ENCODE peak calls at places on chromosome 12, in seven cellular contexts. One of them, this sample, is unnamed.

GRCh38 chr12:89544730-89545184 is 18.9 kb upstream of the POC1B start:
- DNase-seq in heart left ventricle: peak; percentile 61
- DNase-seq in uterus: peak; percentile 32
- DNase-seq in HFF-Myc: peak; percentile 55
- DNase-seq in ascending aorta: no peak
- DNase-seq in dorsolateral prefrontal cortex: no peak
- DNase-seq in endodermal cell: peak; percentile 77
- DNase-seq in this sample: peak; percentile 48

GRCh38 chr12:113190761-113191160 is 5.2 kb downstream of the RITA1 start:
- DNase-seq in dorsolateral prefrontal cortex: no peak
- DNase-seq in heart left ventricle: no peak
- DNase-seq in uterus: no peak
- DNase-seq in HFF-Myc: no peak
- DNase-seq in ascending aorta: no peak
- DNase-seq in endodermal cell: peak; percentile 88
- DNase-seq in this sample: peak; percentile 48

GRCh38 chr12:54277823-54278276 is 2.1 kb downstream of the CBX5 start:
- DNase-seq in ascending aorta: no peak
- DNase-seq in HFF-Myc: no peak
- DNase-seq in dorsolateral prefrontal cortex: no peak
- DNase-seq in heart left ventricle: no peak
- DNase-seq in uterus: no peak
- DNase-seq in endodermal cell: peak; percentile 41
- DNase-seq in this sample: peak; percentile 54

GRCh38 chr12:117228239-117228638 is 38.0 kb upstream of the FBXO21 start:
- DNase-seq in uterus: no peak
- DNase-seq in ascending aorta: no peak
- DNase-seq in heart left ventricle: no peak
- DNase-seq in dorsolateral prefrontal cortex: no peak
- DNase-seq in endodermal cell: no peak
- DNase-seq in HFF-Myc: no peak
- DNase-seq in this sample: no peak

GRCh38 chr12:6068226-6068625 is 56.2 kb downstream of the VWF start:
- DNase-seq in ascending aorta: no peak
- DNase-seq in dorsolateral prefrontal cortex: no peak
- DNase-seq in HFF-Myc: no peak
- DNase-seq in uterus: no peak
- DNase-seq in heart left ventricle: no peak
- DNase-seq in endodermal cell: no peak
- DNase-seq in this sample: no peak

GRCh38 chr12:66596189-66596588 is 82.7 kb downstream of the GRIP1 start:
- DNase-seq in ascending aorta: no peak
- DNase-seq in dorsolateral prefrontal cortex: no peak
- DNase-seq in uterus: no peak
- DNase-seq in heart left ventricle: no peak
- DNase-seq in endodermal cell: no peak
- DNase-seq in HFF-Myc: no peak
- DNase-seq in this sample: peak; percentile 28

GRCh38 chr12:100851637-100852036 is 57.1 kb downstream of the ANO4 start:
- DNase-seq in dorsolateral prefrontal cortex: no peak
- DNase-seq in HFF-Myc: no peak
- DNase-seq in endodermal cell: no peak
- DNase-seq in heart left ventricle: no peak
- DNase-seq in uterus: no peak
- DNase-seq in ascending aorta: no peak
- DNase-seq in this sample: no peak

GRCh38 chr12:125092108-125092871 is 27.1 kb downstream of the AACS start:
- DNase-seq in heart left ventricle: no peak
- DNase-seq in endodermal cell: no peak
- DNase-seq in uterus: no peak
- DNase-seq in dorsolateral prefrontal cortex: no peak
- DNase-seq in HFF-Myc: no peak
- DNase-seq in ascending aorta: no peak
- DNase-seq in this sample: no peak

GRCh38 chr12:54428050-54429013 is 9.3 kb upstream of the ITGA5 start:
- DNase-seq in heart left ventricle: peak; percentile 54
- DNase-seq in endodermal cell: peak; percentile 73
- DNase-seq in uterus: peak; percentile 61
- DNase-seq in ascending aorta: peak; percentile 79
- DNase-seq in dorsolateral prefrontal cortex: no peak
- DNase-seq in HFF-Myc: no peak
- DNase-seq in this sample: peak; percentile 66

GRCh38 chr12:43848786-43849185 is 12.9 kb downstream of the TMEM117 start:
- DNase-seq in dorsolateral prefrontal cortex: no peak
- DNase-seq in ascending aorta: no peak
- DNase-seq in heart left ventricle: no peak
- DNase-seq in uterus: no peak
- DNase-seq in HFF-Myc: no peak
- DNase-seq in endodermal cell: no peak
- DNase-seq in this sample: no peak

GRCh38 chr12:53984901-53985357 is at the start of gene HOXC10:
- DNase-seq in HFF-Myc: peak; percentile 83
- DNase-seq in endodermal cell: peak; percentile 97
- DNase-seq in dorsolateral prefrontal cortex: no peak
- DNase-seq in ascending aorta: peak; percentile 33
- DNase-seq in heart left ventricle: peak; percentile 63
- DNase-seq in uterus: peak; percentile 85
- DNase-seq in this sample: peak; percentile 73

GRCh38 chr12:88145567-88146347 is 3.6 kb downstream of the TMTC3 start:
- DNase-seq in dorsolateral prefrontal cortex: no peak
- DNase-seq in HFF-Myc: no peak
- DNase-seq in endodermal cell: peak; percentile 62
- DNase-seq in uterus: no peak
- DNase-seq in heart left ventricle: no peak
- DNase-seq in ascending aorta: no peak
- DNase-seq in this sample: no peak

GRCh38 chr12:22039361-22039760 is 6.7 kb upstream of the CMAS start:
- DNase-seq in uterus: no peak
- DNase-seq in heart left ventricle: no peak
- DNase-seq in endodermal cell: no peak
- DNase-seq in HFF-Myc: no peak
- DNase-seq in dorsolateral prefrontal cortex: no peak
- DNase-seq in ascending aorta: no peak
- DNase-seq in this sample: no peak

GRCh38 chr12:6376079-6376941 is 947 bp upstream of the SCNN1A start:
- DNase-seq in endodermal cell: peak; percentile 94
- DNase-seq in heart left ventricle: no peak
- DNase-seq in uterus: peak; percentile 76
- DNase-seq in dorsolateral prefrontal cortex: no peak
- DNase-seq in ascending aorta: no peak
- DNase-seq in HFF-Myc: no peak
- DNase-seq in this sample: peak; percentile 76

GRCh38 chr12:116594325-116595038 is 35.3 kb downstream of the MAP1LC3B2 start:
- DNase-seq in heart left ventricle: peak; percentile 49
- DNase-seq in ascending aorta: no peak
- DNase-seq in dorsolateral prefrontal cortex: no peak
- DNase-seq in HFF-Myc: no peak
- DNase-seq in endodermal cell: no peak
- DNase-seq in uterus: no peak
- DNase-seq in this sample: no peak

GRCh38 chr12:115599251-115599811 is 678.2 kb downstream of the MED13L start:
- DNase-seq in uterus: no peak
- DNase-seq in dorsolateral prefrontal cortex: no peak
- DNase-seq in endodermal cell: peak; percentile 73
- DNase-seq in heart left ventricle: peak; percentile 62
- DNase-seq in HFF-Myc: no peak
- DNase-seq in ascending aorta: no peak
- DNase-seq in this sample: no peak

GRCh38 chr12:38138225-38139221 is 178.1 kb upstream of the ALG10B start:
- DNase-seq in dorsolateral prefrontal cortex: no peak
- DNase-seq in ascending aorta: no peak
- DNase-seq in uterus: peak; percentile 78
- DNase-seq in endodermal cell: peak; percentile 91
- DNase-seq in heart left ventricle: peak; percentile 64
- DNase-seq in HFF-Myc: peak; percentile 56
- DNase-seq in this sample: peak; percentile 81

GRCh38 chr12:116365606-116366455 is 88.3 kb upstream of the MED13L start:
- DNase-seq in endodermal cell: no peak
- DNase-seq in HFF-Myc: no peak
- DNase-seq in uterus: no peak
- DNase-seq in heart left ventricle: no peak
- DNase-seq in dorsolateral prefrontal cortex: no peak
- DNase-seq in ascending aorta: no peak
- DNase-seq in this sample: no peak

GRCh38 chr12:25793196-25793595 is 165.3 kb upstream of the RASSF8 start:
- DNase-seq in uterus: no peak
- DNase-seq in endodermal cell: no peak
- DNase-seq in heart left ventricle: no peak
- DNase-seq in ascending aorta: no peak
- DNase-seq in dorsolateral prefrontal cortex: no peak
- DNase-seq in HFF-Myc: no peak
- DNase-seq in this sample: no peak

GRCh38 chr12:25788707-25789106 is 169.8 kb upstream of the RASSF8 start:
- DNase-seq in dorsolateral prefrontal cortex: no peak
- DNase-seq in ascending aorta: no peak
- DNase-seq in uterus: no peak
- DNase-seq in endodermal cell: no peak
- DNase-seq in heart left ventricle: no peak
- DNase-seq in HFF-Myc: no peak
- DNase-seq in this sample: peak; percentile 32

GRCh38 chr12:25789520-25789919 is 169.0 kb upstream of the RASSF8 start:
- DNase-seq in heart left ventricle: no peak
- DNase-seq in HFF-Myc: no peak
- DNase-seq in dorsolateral prefrontal cortex: no peak
- DNase-seq in uterus: no peak
- DNase-seq in endodermal cell: no peak
- DNase-seq in ascending aorta: no peak
- DNase-seq in this sample: peak; percentile 84

GRCh38 chr12:25794580-25794979 is 163.9 kb upstream of the RASSF8 start:
- DNase-seq in uterus: no peak
- DNase-seq in dorsolateral prefrontal cortex: no peak
- DNase-seq in heart left ventricle: no peak
- DNase-seq in HFF-Myc: no peak
- DNase-seq in endodermal cell: no peak
- DNase-seq in ascending aorta: no peak
- DNase-seq in this sample: peak; percentile 35

DNA sequence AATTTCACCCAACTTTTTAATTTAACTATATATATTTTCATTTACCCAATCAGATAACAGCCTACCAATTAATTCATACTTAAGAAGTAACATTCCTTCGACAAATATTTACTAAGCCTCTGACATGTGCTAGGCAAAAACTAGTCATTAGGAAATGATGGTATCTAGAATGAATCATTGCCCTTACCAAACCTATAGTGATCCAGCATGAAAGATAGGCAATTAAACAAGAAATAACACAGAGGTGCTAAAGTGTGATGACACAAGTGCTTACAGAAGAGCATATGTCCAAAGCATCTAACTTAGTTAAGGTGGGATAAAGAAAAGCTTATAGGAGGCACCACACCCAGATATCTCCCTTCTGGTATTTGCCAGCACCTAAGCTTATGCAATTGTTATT is 166.5 kb upstream of the RASSF8 start:
- DNase-seq in endodermal cell: no peak
- DNase-seq in dorsolateral prefrontal cortex: no peak
- DNase-seq in HFF-Myc: no peak
- DNase-seq in uterus: no peak
- DNase-seq in ascending aorta: no peak
- DNase-seq in heart left ventricle: no peak
- DNase-seq in this sample: no peak
- H3K4me3 ChIP-seq in endodermal cell: no peak overlapping the region
- H3K4me3 ChIP-seq in dorsolateral prefrontal cortex: no peak overlapping the region
- H3K4me3 ChIP-seq in HFF-Myc: no peak overlapping the region
- H3K4me3 ChIP-seq in uterus: no peak overlapping the region
- H3K4me3 ChIP-seq in ascending aorta: no peak overlapping the region
- H3K4me3 ChIP-seq in heart left ventricle: no peak overlapping the region
- H3K4me3 ChIP-seq in this sample: no peak overlapping the region

DNA sequence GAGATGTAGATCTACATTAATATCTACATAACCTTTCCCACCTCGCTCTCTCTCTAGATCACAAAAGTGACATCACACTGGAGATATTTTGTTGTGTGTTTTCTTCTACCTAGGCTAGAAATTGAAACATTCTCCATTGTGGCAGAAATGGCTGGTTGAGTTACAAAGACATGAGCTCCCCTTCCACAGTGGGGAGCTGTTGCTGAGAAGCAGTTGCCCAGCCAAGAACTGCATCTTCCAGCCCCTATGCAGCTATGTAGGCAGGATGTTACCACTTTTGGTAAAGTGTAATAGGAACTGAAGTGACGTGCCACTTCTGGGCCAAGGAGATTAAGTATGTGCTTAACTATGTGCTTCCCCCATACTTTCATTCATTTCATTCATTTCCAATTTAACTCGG is 138.7 kb upstream of the E2F7 start:
- DNase-seq in endodermal cell: peak; percentile 76
- DNase-seq in heart left ventricle: no peak
- DNase-seq in uterus: no peak
- DNase-seq in dorsolateral prefrontal cortex: no peak
- DNase-seq in HFF-Myc: no peak
- DNase-seq in ascending aorta: no peak
- DNase-seq in this sample: peak; percentile 31
- TF ChIP-seq CTCF in endodermal cell: peak; percentile 74
- TF ChIP-seq CTCF in heart left ventricle: no peak
- TF ChIP-seq CTCF in uterus: no peak
- TF ChIP-seq CTCF in dorsolateral prefrontal cortex: no peak
- TF ChIP-seq CTCF in HFF-Myc: peak; percentile 13
- TF ChIP-seq CTCF in ascending aorta: no peak
- TF ChIP-seq CTCF in this sample: peak; percentile 41

DNA sequence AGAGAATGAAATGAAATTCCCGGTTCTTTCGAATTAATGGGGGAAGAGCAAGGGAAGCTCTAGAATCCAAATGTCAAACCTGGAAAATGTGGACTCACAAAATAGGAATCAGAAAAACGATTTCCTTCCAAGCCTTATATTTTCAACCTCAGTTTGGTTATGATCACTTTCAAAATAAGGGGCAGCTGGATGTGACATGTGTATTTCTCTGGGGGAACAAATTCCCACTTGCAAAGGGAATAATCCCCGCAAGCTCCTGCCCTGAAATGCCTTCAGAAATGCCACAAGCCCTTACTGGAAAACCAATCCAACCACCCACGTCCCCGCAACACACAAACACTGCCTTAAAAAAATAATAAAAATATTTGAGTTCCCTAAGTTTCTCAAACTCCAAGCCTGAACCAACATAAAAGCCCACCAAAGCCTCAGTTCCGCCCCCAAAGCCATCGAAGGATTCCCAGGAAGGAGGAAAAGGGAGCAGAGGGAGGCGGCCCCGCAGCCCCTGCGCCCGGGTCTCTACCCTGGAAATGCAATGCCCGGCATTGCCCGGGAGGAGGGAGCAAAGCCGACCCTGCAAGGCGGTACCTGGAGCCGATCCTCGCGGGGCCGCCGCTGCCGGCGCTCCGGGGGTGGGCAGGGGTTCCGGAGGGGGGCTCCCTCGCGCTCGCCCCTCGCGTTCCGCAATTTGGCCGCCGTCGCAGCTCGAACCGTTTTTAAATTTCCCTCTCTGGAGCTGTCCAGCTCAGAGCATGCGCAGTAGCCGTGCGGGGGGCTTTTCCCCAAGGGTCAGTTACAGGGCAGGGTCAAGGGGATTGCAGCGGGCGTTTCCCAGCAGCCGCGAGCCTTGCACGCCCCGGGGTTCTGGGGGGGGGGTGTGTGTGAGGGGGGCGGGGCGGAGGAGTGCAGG is at the start of gene FOXN4:
- DNase-seq in HFF-Myc: no peak
- DNase-seq in heart left ventricle: no peak
- DNase-seq in dorsolateral prefrontal cortex: no peak
- DNase-seq in endodermal cell: peak; percentile 94
- DNase-seq in ascending aorta: no peak
- DNase-seq in uterus: no peak
- DNase-seq in this sample: no peak
- H3K4me3 ChIP-seq in HFF-Myc: no peak within 1 kb of the TSS
- H3K4me3 ChIP-seq in heart left ventricle: peak within 1 kb of the TSS; percentile 55
- H3K4me3 ChIP-seq in dorsolateral prefrontal cortex: peak within 1 kb of the TSS; percentile 65
- H3K4me3 ChIP-seq in endodermal cell: peak within 1 kb of the TSS; percentile 76
- H3K4me3 ChIP-seq in ascending aorta: peak within 1 kb of the TSS; percentile 63
- H3K4me3 ChIP-seq in uterus: peak within 1 kb of the TSS; percentile 32
- H3K4me3 ChIP-seq in this sample: no peak within 1 kb of the TSS

GRCh38 chr12:76878899-76879709 is at the start of gene CSRP2:
- DNase-seq in dorsolateral prefrontal cortex: peak; percentile 83
- DNase-seq in HFF-Myc: peak; percentile 41
- DNase-seq in heart left ventricle: peak; percentile 91
- DNase-seq in ascending aorta: peak; percentile 83
- DNase-seq in uterus: peak; percentile 91
- DNase-seq in endodermal cell: peak; percentile 100
- DNase-seq in this sample: peak; percentile 78
- TF ChIP-seq CTCF in dorsolateral prefrontal cortex: no peak
- TF ChIP-seq CTCF in HFF-Myc: peak; percentile 16
- TF ChIP-seq CTCF in heart left ventricle: no peak
- TF ChIP-seq CTCF in ascending aorta: peak; percentile 36
- TF ChIP-seq CTCF in uterus: peak; percentile 33
- TF ChIP-seq CTCF in endodermal cell: peak; percentile 65
- TF ChIP-seq CTCF in this sample: peak; percentile 30

This sample was measured in fibroblast of pulmonary artery.